ENCODE peak calls at places on chromosomes 11 and 22, in ten cellular contexts. N is HCT116, I is GM12891, P is GM12878, K is stomach, L is GM23338, E is breast epithelium, H is SK-N-SH, Y is esophagus muscularis mucosa, J is H1. Z is an unnamed sample.

GRCh38 chr11:127182586-127183203 is 182.1 kb upstream of the KIRREL3 start:
- DNase-seq in P (no peak), E (no peak), Y (no peak), N (no peak), L (no peak), H (peak; percentile 41), K (no peak), I (no peak), J (no peak), Z (no peak)

GRCh38 chr22:45235851-45236342 is 4.8 kb downstream of the KIAA0930 start:
- DNase-seq in L (no peak), H (no peak), N (no peak), I (no peak), Y (no peak), P (no peak), E (no peak), J (no peak), K (no peak), Z (no peak)

GRCh38 chr11:132008872-132009271 is 638.5 kb downstream of the NTM start:
- DNase-seq in J (no peak), P (no peak), L (peak; percentile 30), E (no peak), H (no peak), N (no peak), I (no peak), K (no peak), Y (no peak), Z (no peak)

GRCh38 chr11:32290783-32291182 is 144.6 kb downstream of the WT1 start:
- DNase-seq in E (no peak), P (no peak), N (no peak), J (no peak), H (no peak), K (no peak), Y (no peak), I (no peak), L (no peak), Z (peak; percentile 63)

GRCh38 chr11:116821050-116821918 is 1.8 kb downstream of the APOA4 start:
- DNase-seq in H (no peak), E (peak; percentile 46), L (no peak), K (no peak), J (no peak), Y (no peak), N (no peak), P (no peak), I (no peak), Z (no peak)

GRCh38 chr22:21713428-21714058 is 22.1 kb downstream of the YPEL1 start:
- DNase-seq in Y (no peak), L (no peak), H (no peak), I (no peak), J (no peak), P (peak; percentile 25), E (no peak), K (no peak), N (no peak), Z (no peak)

GRCh38 chr11:50032574-50032973 is at the start of gene OR4C45:
- DNase-seq in L (no peak), H (no peak), J (no peak), N (no peak), P (no peak), E (no peak), I (no peak), K (no peak), Y (no peak), Z (no peak)

GRCh38 chr11:11722246-11722645 is 100.4 kb upstream of the GALNT18 start:
- DNase-seq in E (no peak), L (no peak), J (no peak), I (no peak), N (no peak), P (no peak), Y (peak; percentile 26), K (no peak), H (no peak), Z (no peak)

GRCh38 chr22:23216331-23217170 is 36.2 kb downstream of the BCR start:
- DNase-seq in K (no peak), E (no peak), P (no peak), J (no peak), N (no peak), H (no peak), I (no peak), Y (no peak), L (no peak), Z (no peak)

GRCh38 chr22:44439356-44440223 is 58.4 kb downstream of the RTL6 start:
- DNase-seq in N (no peak), K (no peak), Y (no peak), H (no peak), J (no peak), L (no peak), E (no peak), P (no peak), I (no peak), Z (peak; percentile 48)

GRCh38 chr22:20531404-20532181 is 24.2 kb downstream of the MED15 start:
- DNase-seq in H (peak; percentile 78), E (no peak), N (peak; percentile 79), P (no peak), L (peak; percentile 68), I (no peak), J (no peak), Y (no peak), K (peak; percentile 62), Z (no peak)

GRCh38 chr22:37018815-37019308 is 385 bp downstream of the TST start:
- DNase-seq in I (no peak), N (no peak), H (peak; percentile 68), E (no peak), Y (peak; percentile 93), P (no peak), K (peak; percentile 67), J (peak; percentile 78), L (peak; percentile 70), Z (no peak)

GRCh38 chr11:122139595-122139866 is 23.5 kb upstream of the BLID start:
- DNase-seq in Y (no peak), E (no peak), N (no peak), K (no peak), P (no peak), I (no peak), H (no peak), J (no peak), L (no peak), Z (no peak)

GRCh38 chr11:78313181-78313788 is 104.3 kb downstream of the GAB2 start:
- DNase-seq in P (no peak), N (peak; percentile 10), L (no peak), Y (no peak), I (no peak), K (peak; percentile 31), J (no peak), E (no peak), H (no peak), Z (peak; percentile 66)
- TF ChIP-seq POLR2AphosphoS5 in P (no peak), N (no peak), L (no peak), Y (peak; percentile 41), I (no peak), K (no peak), J (no peak), E (no peak), H (no peak), Z (peak; percentile 16)

DNA sequence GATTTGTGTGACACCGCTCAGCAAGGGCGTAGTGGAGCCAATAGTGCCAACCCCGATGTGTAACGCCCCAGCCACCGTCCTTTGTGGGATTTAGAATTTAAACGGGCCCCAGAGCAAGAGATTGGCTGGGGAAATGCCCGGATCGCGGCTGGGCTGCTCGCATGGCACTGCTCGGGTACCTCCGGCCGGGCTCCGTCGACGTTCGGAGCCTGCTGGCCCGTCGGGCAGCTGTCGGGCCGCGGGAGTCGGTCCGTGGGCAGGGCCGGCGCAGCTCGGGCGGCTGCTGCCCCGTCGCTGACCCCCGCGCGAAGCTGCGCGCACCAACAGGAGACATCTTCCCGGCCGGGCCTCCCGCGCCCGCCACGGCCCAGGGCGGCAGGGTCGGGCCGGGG is 1.4 kb upstream of the KDM2A start:
- DNase-seq in I (no peak), N (no peak), E (peak; percentile 51), H (no peak), J (peak; percentile 66), K (no peak), P (no peak), L (peak; percentile 69), Y (no peak), Z (peak; percentile 64)
- TF ChIP-seq POLR2AphosphoS5 in I (no peak), N (no peak), E (no peak), H (no peak), J (no peak), K (no peak), P (no peak), L (no peak), Y (no peak), Z (no peak)

DNA sequence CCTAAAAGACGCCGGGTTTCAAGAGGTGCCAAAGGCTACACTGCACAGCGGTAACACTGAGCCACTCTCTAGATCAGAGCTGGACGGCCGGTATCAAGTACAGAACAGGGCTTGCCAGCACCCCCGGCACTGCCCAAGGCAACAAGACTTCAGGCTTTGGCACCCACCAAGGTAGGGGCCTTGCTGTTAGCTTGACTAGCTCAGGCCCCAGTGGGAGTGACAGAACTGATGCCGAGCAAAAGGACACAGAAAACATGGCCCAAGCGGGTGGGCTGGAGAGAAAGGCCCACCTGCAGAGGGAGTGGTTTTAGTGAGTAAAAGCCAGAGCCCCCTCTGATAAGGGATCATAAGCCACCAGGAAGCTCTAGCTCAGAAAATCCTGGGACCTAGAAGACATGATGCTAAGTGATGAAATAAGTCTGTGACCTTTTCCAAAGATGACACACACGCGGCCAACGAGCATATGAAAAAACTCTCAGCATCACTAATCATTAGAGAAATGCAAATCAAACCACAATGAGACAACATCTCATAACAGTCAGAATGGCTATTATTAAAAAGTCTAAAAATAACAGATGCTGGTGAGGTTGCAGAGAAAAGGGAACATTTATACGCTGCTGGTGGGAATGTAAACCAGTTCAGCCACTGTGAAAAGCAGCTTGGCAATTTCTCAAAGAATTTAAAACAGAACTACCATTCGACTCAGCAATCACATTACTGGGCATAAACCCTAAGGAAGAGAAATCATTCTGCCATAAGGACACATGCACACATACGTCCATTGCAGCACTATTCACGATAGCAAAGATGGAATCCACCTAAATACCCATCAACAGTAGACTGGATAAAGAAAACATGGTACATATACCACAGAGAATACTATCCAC is 12.9 kb downstream of the EHD1 start:
- DNase-seq in E (no peak), P (no peak), Y (no peak), I (no peak), J (no peak), N (no peak), K (no peak), L (no peak), H (no peak), Z (no peak)
- TF ChIP-seq POLR2AphosphoS5 in E (no peak), P (peak; percentile 58), Y (peak; percentile 39), I (peak; percentile 42), J (no peak), N (no peak), K (peak; percentile 68), L (no peak), H (no peak), Z (no peak)

GRCh38 chr22:28074526-28074925 is 155.5 kb upstream of the PITPNB start:
- DNase-seq in J (no peak), Y (no peak), P (no peak), N (no peak), E (no peak), L (no peak), H (no peak), K (no peak), I (no peak), Z (no peak)

GRCh38 chr22:28075260-28075981 is 156.4 kb upstream of the PITPNB start:
- DNase-seq in N (no peak), K (peak; percentile 62), E (no peak), Y (no peak), J (no peak), I (no peak), L (no peak), H (no peak), P (no peak), Z (no peak)

GRCh38 chr22:28072066-28072465 is 153.0 kb upstream of the PITPNB start:
- DNase-seq in K (no peak), I (no peak), P (no peak), J (no peak), L (no peak), N (no peak), H (no peak), Y (no peak), E (no peak), Z (no peak)

GRCh38 chr22:28077166-28077565 is 158.1 kb upstream of the PITPNB start:
- DNase-seq in J (no peak), P (no peak), H (no peak), K (no peak), E (no peak), L (no peak), N (no peak), I (no peak), Y (no peak), Z (no peak)
- TF ChIP-seq POLR2AphosphoS5 in J (no peak), P (no peak), H (no peak), K (no peak), E (no peak), L (no peak), N (no peak), I (no peak), Y (no peak), Z (no peak)

Z was measured in suprapubic skin.